ENCODE peak calls at places on chromosomes 5 and 9, in six cellular contexts. L, H, X, A, Y and I are unnamed samples.

GRCh38 chr9:35074141-35074540 is 1.7 kb upstream of the VCP start:
- DNase-seq in Y (no peak), L (no peak), A (no peak), X (no peak), H (no peak), I (no peak)

GRCh38 chr9:80797841-80798688 is 891.3 kb downstream of the TLE1 start:
- DNase-seq in X (no peak), Y (no peak), A (no peak), H (no peak), L (no peak), I (no peak)

GRCh38 chr9:108634164-108634563 is 221.6 kb downstream of the ACTL7B start:
- DNase-seq in X (peak), L (no peak), Y (no peak), H (no peak), A (no peak), I (no peak)

GRCh38 chr9:118094387-118094786 is 390.2 kb downstream of the TLR4 start:
- DNase-seq in Y (no peak), H (no peak), A (no peak), L (no peak), X (no peak), I (no peak)

GRCh38 chr5:113005454-113005853 is 28.9 kb downstream of the DCP2 start:
- DNase-seq in L (no peak), X (no peak), Y (no peak), H (no peak), A (no peak), I (no peak)

GRCh38 chr5:61991861-61992260 is 314.1 kb upstream of the KIF2A start:
- DNase-seq in A (no peak), Y (no peak), X (no peak), H (no peak), L (no peak), I (no peak)

GRCh38 chr9:21804791-21805190 is 2.4 kb downstream of the MTAP start:
- DNase-seq in X (no peak), H (no peak), L (no peak), Y (no peak), A (no peak), I (no peak)

GRCh38 chr9:93673844-93674334 is 97.5 kb downstream of the PHF2 start:
- DNase-seq in X (no peak), H (no peak), L (no peak), A (peak), Y (no peak), I (no peak)

GRCh38 chr9:137237759-137238726 is 3.0 kb upstream of the TUBB4B start:
- DNase-seq in A (peak), X (no peak), L (peak), H (no peak), Y (peak), I (peak)

GRCh38 chr9:95516736-95517558 is at the start of gene PTCH1:
- DNase-seq in A (peak), H (peak), L (peak), X (peak), Y (no peak), I (no peak)

GRCh38 chr5:10157085-10157669 is 92.5 kb downstream of the ATPSCKMT start:
- DNase-seq in L (no peak), X (no peak), A (no peak), H (no peak), Y (no peak), I (no peak)

GRCh38 chr5:52024363-52024762 is 641.1 kb downstream of the ISL1 start:
- DNase-seq in A (peak), L (no peak), X (no peak), H (no peak), Y (no peak), I (no peak)

GRCh38 chr5:90983148-90983547 is 400.0 kb downstream of the ARRDC3 start:
- DNase-seq in Y (no peak), H (no peak), L (peak), X (peak), A (no peak), I (no peak)

GRCh38 chr5:83567741-83568530 is 96.4 kb downstream of the VCAN start:
- DNase-seq in Y (no peak), H (no peak), L (no peak), X (no peak), A (no peak), I (no peak)

GRCh38 chr5:140926211-140926902 is at the start of gene PCDHAC1:
- DNase-seq in Y (peak), A (peak), X (peak), H (peak), L (peak), I (peak)

GRCh38 chr9:108869092-108869725 is 7.1 kb downstream of the ACTL7A start:
- DNase-seq in A (no peak), Y (no peak), L (no peak), X (no peak), H (no peak), I (no peak)

GRCh38 chr9:127847155-127847463 is 7.3 kb downstream of the ENG start:
- DNase-seq in X (no peak), Y (no peak), A (no peak), L (peak), H (no peak), I (no peak)

GRCh38 chr9:95570646-95571045 is 53.9 kb upstream of the PTCH1 start:
- DNase-seq in L (no peak), Y (no peak), A (no peak), H (no peak), X (no peak), I (no peak)

GRCh38 chr9:137491735-137492432 is 32.8 kb upstream of the NSMF start:
- DNase-seq in X (no peak), A (no peak), H (no peak), L (no peak), Y (no peak), I (no peak)

GRCh38 chr5:89034588-89034987 is 151.6 kb upstream of the MEF2C start:
- DNase-seq in Y (no peak), L (no peak), A (no peak), X (no peak), H (no peak), I (no peak)

GRCh38 chr5:1368756-1369155 is 23.9 kb upstream of the CLPTM1L start:
- DNase-seq in Y (no peak), H (no peak), L (no peak), X (no peak), A (no peak), I (no peak)

GRCh38 chr9:34974664-34975063 is 14.9 kb upstream of the DNAJB5 start:
- DNase-seq in A (no peak), X (no peak), H (no peak), L (no peak), Y (no peak), I (no peak)

GRCh38 chr5:74616236-74617146 is 24.0 kb downstream of the ENC1 start:
- DNase-seq in L (peak), Y (no peak), A (no peak), H (no peak), X (peak), I (peak)

GRCh38 chr9:19446361-19446861 is 37.6 kb downstream of the ACER2 start:
- DNase-seq in L (no peak), X (no peak), A (no peak), H (peak), Y (no peak), I (no peak)

GRCh38 chr5:34626036-34626435 is 30.1 kb upstream of the RAI14 start:
- DNase-seq in Y (no peak), A (no peak), H (no peak), L (no peak), X (no peak), I (no peak)

GRCh38 chr5:178630475-178630930 is 3.7 kb upstream of the CLK4 start:
- DNase-seq in Y (no peak), H (no peak), A (no peak), L (no peak), X (no peak), I (no peak)

GRCh38 chr9:12816656-12817101 is 41.9 kb downstream of the LURAP1L start:
- DNase-seq in Y (no peak), L (no peak), X (no peak), H (no peak), A (no peak), I (no peak)

GRCh38 chr9:70352802-70353201 is 61.7 kb downstream of the KLF9 start:
- DNase-seq in H (no peak), X (no peak), A (no peak), Y (no peak), L (no peak), I (no peak)

GRCh38 chr5:103260951-103261350 is 2.4 kb downstream of the MACIR start:
- DNase-seq in L (no peak), X (no peak), A (no peak), H (no peak), Y (no peak), I (no peak)

GRCh38 chr9:105114318-105114717 is 130.1 kb upstream of the SLC44A1 start:
- DNase-seq in X (no peak), L (no peak), H (no peak), Y (no peak), A (no peak), I (no peak)

DNA sequence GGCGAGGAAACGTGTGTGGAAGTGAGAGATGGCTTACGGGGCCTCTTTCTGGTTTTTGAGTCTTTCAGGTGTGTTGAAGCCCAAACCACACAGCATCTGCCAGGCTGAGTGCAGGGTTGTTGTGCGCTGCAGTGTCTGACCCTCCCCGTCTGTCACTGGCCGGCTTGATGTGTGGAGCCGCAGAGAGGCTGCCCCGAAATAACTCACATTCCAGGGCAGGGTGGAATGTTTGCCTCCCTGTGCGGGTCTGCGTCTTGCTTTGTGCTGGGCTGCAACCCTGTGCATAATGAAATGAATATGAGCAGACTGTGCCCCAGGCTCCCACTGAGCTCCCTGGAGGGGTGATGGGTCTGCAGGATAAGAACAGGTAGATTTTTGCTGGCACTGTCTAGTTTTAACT is 9.9 kb upstream of the PLEKHG4B start:
- DNase-seq in X (no peak), H (peak), L (no peak), A (no peak), Y (no peak), I (no peak)
- H3K27ac ChIP-seq in X (no peak), H (peak), L (no peak), A (no peak), Y (no peak), I (no peak)

GRCh38 chr9:124050955-124051354 is 39.4 kb downstream of the LHX2 start:
- DNase-seq in L (no peak), H (no peak), A (no peak), X (no peak), Y (no peak), I (no peak)

GRCh38 chr9:124047106-124047716 is 35.6 kb downstream of the LHX2 start:
- DNase-seq in L (no peak), A (no peak), Y (no peak), H (no peak), X (peak), I (no peak)

GRCh38 chr9:124054671-124055212 is 43.2 kb downstream of the LHX2 start:
- DNase-seq in A (no peak), X (peak), L (no peak), H (no peak), Y (no peak), I (no peak)

DNA sequence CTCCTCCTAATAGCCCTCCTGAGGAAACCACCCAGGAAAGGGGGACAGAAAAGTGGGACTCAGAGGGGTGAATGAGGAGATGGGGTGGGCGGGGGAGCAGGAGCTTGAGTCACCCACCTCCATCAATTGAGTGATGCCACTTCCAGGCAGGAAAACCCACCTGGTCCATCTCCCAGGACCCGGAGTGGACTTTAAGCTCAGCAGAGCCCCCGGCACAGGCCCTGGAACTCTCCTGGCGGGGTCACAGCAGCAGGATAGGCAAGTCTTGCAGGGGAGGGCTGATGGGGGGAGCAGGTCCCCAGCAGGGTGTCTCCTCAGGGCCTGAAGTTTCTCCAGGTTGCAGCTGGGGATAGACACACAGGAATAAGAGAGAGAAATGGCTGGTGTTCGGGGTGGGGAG is 40.8 kb downstream of the LHX2 start:
- DNase-seq in L (no peak), A (no peak), H (no peak), X (no peak), Y (no peak), I (no peak)
- TF ChIP-seq POLR2A in L (no peak), A (no peak), H (no peak), X (no peak), Y (no peak), I (no peak)

DNA sequence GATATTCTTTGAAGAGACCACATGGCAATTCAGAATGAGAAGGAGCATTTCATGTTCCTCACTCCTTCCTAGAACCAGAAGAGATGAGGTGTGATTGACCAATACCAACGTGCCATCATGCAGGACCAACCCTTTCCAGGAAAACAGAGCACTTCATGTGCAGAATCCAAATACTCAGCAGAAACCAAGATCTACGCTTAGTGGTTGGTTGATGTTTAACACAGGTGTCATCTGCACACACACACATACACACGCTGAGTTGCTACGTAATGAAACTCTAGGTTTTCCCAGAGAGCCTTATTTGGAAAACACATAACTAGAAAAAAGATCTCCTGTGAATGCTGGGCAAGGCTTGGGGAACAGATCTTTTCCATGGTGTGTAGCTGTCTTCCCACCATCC is 21.1 kb upstream of the ZNF622 start:
- DNase-seq in Y (no peak), A (no peak), H (no peak), L (peak), X (no peak), I (no peak)
- H3K27ac ChIP-seq in Y (peak), A (no peak), H (no peak), L (peak), X (no peak), I (no peak)

GRCh38 chr5:169095410-169095772 is 205.5 kb downstream of the SLIT3 start:
- DNase-seq in L (no peak), Y (no peak), H (no peak), A (no peak), X (no peak), I (no peak)

GRCh38 chr5:169097374-169097831 is 203.5 kb downstream of the SLIT3 start:
- DNase-seq in H (no peak), Y (no peak), X (no peak), L (no peak), A (no peak), I (no peak)

GRCh38 chr5:169095976-169096375 is 205.0 kb downstream of the SLIT3 start:
- DNase-seq in Y (no peak), H (no peak), L (no peak), A (no peak), X (no peak), I (no peak)

GRCh38 chr5:169097897-169098296 is 203.0 kb downstream of the SLIT3 start:
- DNase-seq in Y (no peak), H (no peak), L (no peak), A (no peak), X (no peak), I (no peak)

GRCh38 chr5:169094586-169095409 is 206.1 kb downstream of the SLIT3 start:
- DNase-seq in X (no peak), H (no peak), Y (no peak), A (no peak), L (no peak), I (peak)
- TF ChIP-seq POLR2A in X (no peak), H (no peak), Y (no peak), A (no peak), L (no peak), I (no peak)

GRCh38 chr5:172646716-172647285 is 5.7 kb downstream of the NEURL1B start:
- DNase-seq in Y (no peak), H (no peak), X (no peak), L (no peak), A (no peak), I (no peak)

GRCh38 chr5:172645271-172645670 is 4.2 kb downstream of the NEURL1B start:
- DNase-seq in Y (no peak), L (no peak), X (no peak), A (no peak), H (no peak), I (no peak)

GRCh38 chr5:172647341-172648007 is 6.4 kb downstream of the NEURL1B start:
- DNase-seq in X (no peak), L (no peak), H (no peak), A (peak), Y (no peak), I (no peak)

GRCh38 chr5:172648755-172649154 is 7.7 kb downstream of the NEURL1B start:
- DNase-seq in L (no peak), H (no peak), Y (no peak), X (no peak), A (no peak), I (no peak)

GRCh38 chr5:172648008-172648359 is 6.9 kb downstream of the NEURL1B start:
- DNase-seq in X (no peak), L (no peak), H (no peak), Y (no peak), A (no peak), I (no peak)
- H3K27ac ChIP-seq in X (no peak), L (no peak), H (no peak), Y (peak), A (no peak), I (peak)

DNA sequence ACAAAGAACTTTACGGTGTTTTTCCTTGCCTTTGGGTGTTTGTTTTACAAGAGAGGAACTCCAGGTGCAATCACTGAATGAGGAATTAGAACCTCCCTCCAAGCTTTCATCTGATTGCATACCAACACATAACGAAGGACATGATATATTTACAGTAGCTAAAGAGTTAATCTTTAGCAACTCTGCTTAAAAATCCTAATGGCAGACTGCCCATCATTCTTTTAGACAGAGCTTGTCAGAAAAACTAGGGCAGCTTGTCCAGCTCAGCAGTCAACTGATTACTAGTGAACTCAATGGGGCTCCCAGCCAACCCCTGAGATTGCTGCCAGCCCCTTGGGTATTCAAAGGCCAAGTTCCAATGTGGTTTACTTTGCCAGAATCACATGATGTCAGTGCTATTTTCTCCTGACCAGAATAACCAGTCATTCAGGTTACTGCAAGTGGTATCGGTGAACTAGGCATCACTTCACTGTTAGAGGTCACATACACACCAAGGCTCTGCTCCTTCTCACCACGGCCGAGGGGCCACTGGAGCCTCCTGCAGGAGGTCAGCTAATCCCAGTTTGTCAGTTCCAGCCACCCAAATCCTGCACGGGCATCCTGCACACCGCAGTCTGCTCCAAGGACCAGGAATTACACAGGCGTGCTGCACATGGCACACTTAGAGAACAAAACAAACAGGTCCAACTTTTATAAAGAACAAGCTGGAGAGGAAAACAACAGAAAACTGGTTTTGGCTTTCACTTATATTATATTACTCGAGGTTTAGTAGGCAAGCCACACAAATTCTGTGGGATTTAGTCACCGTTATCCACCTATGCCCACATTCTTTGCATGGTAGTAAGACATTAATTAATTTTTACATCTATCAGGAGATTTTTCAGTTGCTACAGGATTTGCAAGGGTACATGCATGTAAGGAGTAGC is 62.5 kb downstream of the NFIB start:
- DNase-seq in L (peak), A (peak), X (peak), Y (peak), H (no peak), I (peak)
- TF ChIP-seq POLR2A in L (peak), A (no peak), X (no peak), Y (peak), H (no peak), I (no peak)

DNA sequence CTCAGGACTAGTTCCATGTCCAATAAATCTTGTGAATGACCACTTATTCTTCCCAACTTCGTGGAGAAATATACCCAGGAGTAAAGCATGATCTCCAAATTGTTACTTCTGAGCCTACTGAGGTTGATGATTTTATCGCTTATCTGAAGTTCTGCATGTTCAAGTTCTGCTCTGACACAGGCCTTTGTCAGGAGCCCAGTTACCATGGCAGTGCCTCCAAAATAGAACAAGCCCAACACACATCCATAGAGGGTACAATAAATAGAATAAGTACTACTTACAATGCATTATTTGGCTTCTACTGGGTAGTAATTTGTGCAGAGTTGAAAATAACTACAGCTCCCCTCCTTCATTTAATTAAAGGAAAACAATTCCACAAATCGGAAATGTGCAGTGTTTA is 373.7 kb downstream of the NTRK2 start:
- DNase-seq in H (no peak), Y (no peak), L (no peak), X (no peak), A (no peak), I (no peak)
- H3K27ac ChIP-seq in H (no peak), Y (no peak), L (no peak), X (no peak), A (no peak), I (no peak)

GRCh38 chr9:133716564-133717112 is 21.5 kb downstream of the SARDH start:
- DNase-seq in Y (no peak), X (no peak), L (no peak), H (no peak), A (no peak), I (peak)

GRCh38 chr9:133717113-133718031 is 20.8 kb downstream of the SARDH start:
- DNase-seq in H (no peak), A (no peak), L (no peak), Y (no peak), X (no peak), I (peak)

GRCh38 chr9:133715295-133715865 is 22.8 kb downstream of the SARDH start:
- DNase-seq in H (no peak), L (no peak), X (peak), Y (no peak), A (no peak), I (no peak)

GRCh38 chr9:133715866-133716563 is 22.1 kb downstream of the SARDH start:
- DNase-seq in L (no peak), X (peak), A (no peak), Y (no peak), H (peak), I (no peak)

GRCh38 chr9:133718533-133719315 is 19.4 kb downstream of the SARDH start:
- DNase-seq in Y (no peak), L (no peak), A (no peak), X (no peak), H (no peak), I (no peak)
- TF ChIP-seq POLR2A in Y (no peak), L (no peak), A (no peak), X (no peak), H (no peak), I (no peak)